ENCODE peak calls at places on chromosomes 6 and 20, in five cellular contexts. S is T-helper 17 cell, U is stromal cell of bone marrow, J is HT1080, X is HTR-8/SVneo. F is an unnamed sample.
A peak's percentile ranks its signal among the peaks of the same experiment; 100 is the strongest.

GRCh38 chr20:2878515-2878914 is 5.2 kb downstream of the PTPRA start:
- DNase-seq in S (no peak), U (no peak), J (no peak), X (no peak), F (no peak)

GRCh38 chr20:1894951-1895673 is at the start of gene SIRPA:
- DNase-seq in S (no peak), U (peak; percentile 57), J (peak; percentile 23), X (peak; percentile 78), F (no peak)

GRCh38 chr20:13285408-13285807 is 64.3 kb downstream of the ISM1 start:
- DNase-seq in S (no peak), U (no peak), J (no peak), X (no peak), F (no peak)

GRCh38 chr20:19543114-19543513 is 214.9 kb upstream of the RIN2 start:
- DNase-seq in S (no peak), U (no peak), J (peak; percentile 58), X (no peak), F (no peak)

GRCh38 chr6:152727507-152727906 is 23.1 kb upstream of the VIP start:
- DNase-seq in S (no peak), U (no peak), J (no peak), X (no peak), F (no peak)

GRCh38 chr6:97712751-97713150 is 429.7 kb upstream of the MMS22L start:
- DNase-seq in S (no peak), U (no peak), J (no peak), X (no peak), F (no peak)

GRCh38 chr6:10557886-10558285 is 36.7 kb downstream of the GCNT2 start:
- DNase-seq in S (no peak), U (no peak), J (no peak), X (no peak), F (no peak)

GRCh38 chr6:9487128-9487527 is 927.7 kb downstream of the TFAP2A start:
- DNase-seq in S (no peak), U (no peak), J (no peak), X (no peak), F (no peak)

GRCh38 chr6:134331255-134331654 is 13.3 kb upstream of the SGK1 start:
- DNase-seq in S (no peak), U (no peak), J (no peak), X (no peak), F (no peak)

GRCh38 chr6:73032586-73032985 is 192.7 kb downstream of the KHDC1L start:
- DNase-seq in S (no peak), U (peak; percentile 8), J (peak; percentile 86), X (peak; percentile 20), F (no peak)

GRCh38 chr6:168051648-168052047 is 27.4 kb downstream of the FRMD1 start:
- DNase-seq in S (no peak), U (no peak), J (no peak), X (no peak), F (no peak)

GRCh38 chr20:23340524-23340923 is 10.1 kb upstream of the NXT1 start:
- DNase-seq in S (no peak), U (no peak), J (peak; percentile 61), X (peak; percentile 48), F (peak; percentile 60)

GRCh38 chr6:7912736-7913517 is 2.3 kb upstream of the TXNDC5 start:
- DNase-seq in S (no peak), U (no peak), J (no peak), X (no peak), F (no peak)

GRCh38 chr6:120873125-120873865 is 461.0 kb downstream of the TBC1D32 start:
- DNase-seq in S (no peak), U (no peak), J (no peak), X (no peak), F (no peak)

GRCh38 chr6:153032255-153032882 is 29.9 kb upstream of the MTRF1L start:
- DNase-seq in S (no peak), U (peak; percentile 59), J (peak; percentile 64), X (peak; percentile 5), F (no peak)

GRCh38 chr20:20417891-20418676 is 50.2 kb downstream of the INSM1 start:
- DNase-seq in S (no peak), U (no peak), J (no peak), X (no peak), F (no peak)

GRCh38 chr20:30175681-30176080 is 1081.8 kb upstream of the DEFB115 start:
- DNase-seq in S (no peak), U (no peak), J (no peak), X (no peak), F (no peak)

GRCh38 chr6:88517737-88518136 is 351.6 kb upstream of the CNR1 start:
- DNase-seq in S (no peak), U (no peak), J (no peak), X (no peak), F (no peak)

F was measured in activated CD8-positive, alpha-beta memory T cell treated with anti-CD3 and anti-CD28 coated beads, Interleukin-2, amount 10 ng/mL, durations not matched to agents 7 days and 5 days.